ENCODE peak calls at places on chromosome 21, in eight cellular contexts. One of them, this sample, is unnamed.

GRCh38 chr21:18155508-18156193 is 89.0 kb upstream of the CHODL start:
- DNase-seq in AG08396: no peak
- DNase-seq in hepatocyte: no peak
- DNase-seq in BE2C: no peak
- DNase-seq in neural crest cell: no peak
- DNase-seq in Daoy: no peak
- DNase-seq in left cardiac atrium: no peak
- DNase-seq in fibroblast of lung: no peak
- DNase-seq in this sample: no peak

GRCh38 chr21:42751866-42752265 is 98.4 kb downstream of the PDE9A start:
- DNase-seq in AG08396: no peak
- DNase-seq in hepatocyte: no peak
- DNase-seq in BE2C: no peak
- DNase-seq in neural crest cell: no peak
- DNase-seq in Daoy: no peak
- DNase-seq in left cardiac atrium: no peak
- DNase-seq in fibroblast of lung: no peak
- DNase-seq in this sample: no peak

GRCh38 chr21:44313451-44313850 is 13.6 kb downstream of the PFKL start:
- DNase-seq in AG08396: no peak
- DNase-seq in hepatocyte: no peak
- DNase-seq in BE2C: no peak
- DNase-seq in neural crest cell: no peak
- DNase-seq in Daoy: no peak
- DNase-seq in left cardiac atrium: no peak
- DNase-seq in fibroblast of lung: no peak
- DNase-seq in this sample: no peak

GRCh38 chr21:42627527-42628289 is 25.7 kb upstream of the PDE9A start:
- DNase-seq in AG08396: no peak
- DNase-seq in hepatocyte: no peak
- DNase-seq in BE2C: no peak
- DNase-seq in neural crest cell: no peak
- DNase-seq in Daoy: no peak
- DNase-seq in left cardiac atrium: peak
- DNase-seq in fibroblast of lung: no peak
- DNase-seq in this sample: no peak

GRCh38 chr21:45629046-45629981 is 14.2 kb upstream of the PCBP3 start:
- DNase-seq in AG08396: no peak
- DNase-seq in hepatocyte: no peak
- DNase-seq in BE2C: no peak
- DNase-seq in neural crest cell: no peak
- DNase-seq in Daoy: no peak
- DNase-seq in left cardiac atrium: no peak
- DNase-seq in fibroblast of lung: no peak
- DNase-seq in this sample: no peak

GRCh38 chr21:42164064-42164789 is 54.7 kb upstream of the ABCG1 start:
- DNase-seq in AG08396: no peak
- DNase-seq in hepatocyte: peak
- DNase-seq in BE2C: peak
- DNase-seq in neural crest cell: peak
- DNase-seq in Daoy: peak
- DNase-seq in left cardiac atrium: peak
- DNase-seq in fibroblast of lung: peak
- DNase-seq in this sample: no peak

GRCh38 chr21:36065497-36066036 is 4.3 kb upstream of the CBR1 start:
- DNase-seq in AG08396: peak
- DNase-seq in hepatocyte: peak
- DNase-seq in BE2C: no peak
- DNase-seq in neural crest cell: no peak
- DNase-seq in Daoy: peak
- DNase-seq in left cardiac atrium: no peak
- DNase-seq in fibroblast of lung: peak
- DNase-seq in this sample: peak

GRCh38 chr21:36727886-36728285 is 29.0 kb downstream of the SIM2 start:
- DNase-seq in AG08396: no peak
- DNase-seq in hepatocyte: no peak
- DNase-seq in BE2C: no peak
- DNase-seq in neural crest cell: no peak
- DNase-seq in Daoy: no peak
- DNase-seq in left cardiac atrium: no peak
- DNase-seq in fibroblast of lung: no peak
- DNase-seq in this sample: no peak

GRCh38 chr21:31444061-31444460 is 100.0 kb upstream of the TIAM1 start:
- DNase-seq in AG08396: no peak
- DNase-seq in hepatocyte: peak
- DNase-seq in BE2C: no peak
- DNase-seq in neural crest cell: no peak
- DNase-seq in Daoy: no peak
- DNase-seq in left cardiac atrium: no peak
- DNase-seq in fibroblast of lung: peak
- DNase-seq in this sample: no peak

GRCh38 chr21:34574984-34575529 is 39.9 kb downstream of the RCAN1 start:
- DNase-seq in AG08396: no peak
- DNase-seq in hepatocyte: no peak
- DNase-seq in BE2C: no peak
- DNase-seq in neural crest cell: no peak
- DNase-seq in Daoy: no peak
- DNase-seq in left cardiac atrium: no peak
- DNase-seq in fibroblast of lung: no peak
- DNase-seq in this sample: no peak

GRCh38 chr21:38834725-38835124 is 29.0 kb downstream of the ETS2 start:
- DNase-seq in AG08396: no peak
- DNase-seq in hepatocyte: no peak
- DNase-seq in BE2C: no peak
- DNase-seq in neural crest cell: no peak
- DNase-seq in Daoy: no peak
- DNase-seq in left cardiac atrium: no peak
- DNase-seq in fibroblast of lung: no peak
- DNase-seq in this sample: no peak

GRCh38 chr21:45981641-45982255 is at the start of gene COL6A1:
- DNase-seq in AG08396: peak
- DNase-seq in hepatocyte: peak
- DNase-seq in BE2C: peak
- DNase-seq in neural crest cell: peak
- DNase-seq in Daoy: peak
- DNase-seq in left cardiac atrium: peak
- DNase-seq in fibroblast of lung: no peak
- DNase-seq in this sample: peak

GRCh38 chr21:46142581-46143473 is 12.6 kb downstream of the FTCD start:
- DNase-seq in AG08396: no peak
- DNase-seq in hepatocyte: no peak
- DNase-seq in BE2C: peak
- DNase-seq in neural crest cell: no peak
- DNase-seq in Daoy: no peak
- DNase-seq in left cardiac atrium: peak
- DNase-seq in fibroblast of lung: no peak
- DNase-seq in this sample: no peak

GRCh38 chr21:46205121-46205520 is 20.9 kb upstream of the SPATC1L start:
- DNase-seq in AG08396: no peak
- DNase-seq in hepatocyte: no peak
- DNase-seq in BE2C: no peak
- DNase-seq in neural crest cell: no peak
- DNase-seq in Daoy: no peak
- DNase-seq in left cardiac atrium: peak
- DNase-seq in fibroblast of lung: no peak
- DNase-seq in this sample: no peak

GRCh38 chr21:39610705-39611104 is 2.0 kb upstream of the B3GALT5 start:
- DNase-seq in AG08396: no peak
- DNase-seq in hepatocyte: no peak
- DNase-seq in BE2C: no peak
- DNase-seq in neural crest cell: no peak
- DNase-seq in Daoy: peak
- DNase-seq in left cardiac atrium: no peak
- DNase-seq in fibroblast of lung: no peak
- DNase-seq in this sample: no peak

GRCh38 chr21:29091032-29091431 is 17.6 kb upstream of the CCT8 start:
- DNase-seq in AG08396: peak
- DNase-seq in hepatocyte: no peak
- DNase-seq in BE2C: no peak
- DNase-seq in neural crest cell: no peak
- DNase-seq in Daoy: peak
- DNase-seq in left cardiac atrium: no peak
- DNase-seq in fibroblast of lung: peak
- DNase-seq in this sample: peak

GRCh38 chr21:39648879-39649278 is 36.1 kb downstream of the B3GALT5 start:
- DNase-seq in AG08396: no peak
- DNase-seq in hepatocyte: no peak
- DNase-seq in BE2C: no peak
- DNase-seq in neural crest cell: no peak
- DNase-seq in Daoy: no peak
- DNase-seq in left cardiac atrium: no peak
- DNase-seq in fibroblast of lung: no peak
- DNase-seq in this sample: no peak

GRCh38 chr21:33059319-33059894 is 10.5 kb upstream of the OLIG1 start:
- DNase-seq in AG08396: no peak
- DNase-seq in hepatocyte: peak
- DNase-seq in BE2C: no peak
- DNase-seq in neural crest cell: no peak
- DNase-seq in Daoy: no peak
- DNase-seq in left cardiac atrium: no peak
- DNase-seq in fibroblast of lung: no peak
- DNase-seq in this sample: no peak

GRCh38 chr21:42962360-42963007 is 11.9 kb upstream of the PKNOX1 start:
- DNase-seq in AG08396: no peak
- DNase-seq in hepatocyte: no peak
- DNase-seq in BE2C: no peak
- DNase-seq in neural crest cell: no peak
- DNase-seq in Daoy: no peak
- DNase-seq in left cardiac atrium: no peak
- DNase-seq in fibroblast of lung: no peak
- DNase-seq in this sample: no peak

GRCh38 chr21:35484856-35485255 is 435.8 kb upstream of the RUNX1 start:
- DNase-seq in AG08396: no peak
- DNase-seq in hepatocyte: no peak
- DNase-seq in BE2C: no peak
- DNase-seq in neural crest cell: no peak
- DNase-seq in Daoy: no peak
- DNase-seq in left cardiac atrium: no peak
- DNase-seq in fibroblast of lung: no peak
- DNase-seq in this sample: no peak

GRCh38 chr21:44748621-44749020 is 37.2 kb upstream of the TSPEAR start:
- DNase-seq in AG08396: no peak
- DNase-seq in hepatocyte: no peak
- DNase-seq in BE2C: no peak
- DNase-seq in neural crest cell: no peak
- DNase-seq in Daoy: no peak
- DNase-seq in left cardiac atrium: no peak
- DNase-seq in fibroblast of lung: no peak
- DNase-seq in this sample: no peak

GRCh38 chr21:43967981-43968380 is 44.1 kb upstream of the TRAPPC10 start:
- DNase-seq in AG08396: no peak
- DNase-seq in hepatocyte: no peak
- DNase-seq in BE2C: no peak
- DNase-seq in neural crest cell: no peak
- DNase-seq in Daoy: no peak
- DNase-seq in left cardiac atrium: no peak
- DNase-seq in fibroblast of lung: no peak
- DNase-seq in this sample: no peak

GRCh38 chr21:36079010-36079649 is 9.3 kb downstream of the CBR1 start:
- DNase-seq in AG08396: no peak
- DNase-seq in hepatocyte: no peak
- DNase-seq in BE2C: no peak
- DNase-seq in neural crest cell: no peak
- DNase-seq in Daoy: peak
- DNase-seq in left cardiac atrium: no peak
- DNase-seq in fibroblast of lung: peak
- DNase-seq in this sample: no peak

GRCh38 chr21:38505654-38506523 is 7.6 kb upstream of the ERG start:
- DNase-seq in AG08396: peak
- DNase-seq in hepatocyte: peak
- DNase-seq in BE2C: peak
- DNase-seq in neural crest cell: peak
- DNase-seq in Daoy: peak
- DNase-seq in left cardiac atrium: no peak
- DNase-seq in fibroblast of lung: peak
- DNase-seq in this sample: peak

GRCh38 chr21:42684109-42684916 is 30.9 kb downstream of the PDE9A start:
- DNase-seq in AG08396: no peak
- DNase-seq in hepatocyte: no peak
- DNase-seq in BE2C: peak
- DNase-seq in neural crest cell: no peak
- DNase-seq in Daoy: no peak
- DNase-seq in left cardiac atrium: no peak
- DNase-seq in fibroblast of lung: no peak
- DNase-seq in this sample: peak

GRCh38 chr21:46161800-46162592 is 6.6 kb upstream of the FTCD start:
- DNase-seq in AG08396: no peak
- DNase-seq in hepatocyte: peak
- DNase-seq in BE2C: peak
- DNase-seq in neural crest cell: no peak
- DNase-seq in Daoy: peak
- DNase-seq in left cardiac atrium: no peak
- DNase-seq in fibroblast of lung: no peak
- DNase-seq in this sample: no peak

GRCh38 chr21:45219517-45219916 is 68.2 kb downstream of the POFUT2 start:
- DNase-seq in AG08396: no peak
- DNase-seq in hepatocyte: no peak
- DNase-seq in BE2C: no peak
- DNase-seq in neural crest cell: no peak
- DNase-seq in Daoy: no peak
- DNase-seq in left cardiac atrium: no peak
- DNase-seq in fibroblast of lung: no peak
- DNase-seq in this sample: no peak

GRCh38 chr21:46082638-46083270 is 15.2 kb upstream of the COL6A2 start:
- DNase-seq in AG08396: no peak
- DNase-seq in hepatocyte: no peak
- DNase-seq in BE2C: no peak
- DNase-seq in neural crest cell: no peak
- DNase-seq in Daoy: no peak
- DNase-seq in left cardiac atrium: no peak
- DNase-seq in fibroblast of lung: no peak
- DNase-seq in this sample: no peak

GRCh38 chr21:41612674-41613250 is 104.8 kb upstream of the TMPRSS2 start:
- DNase-seq in AG08396: peak
- DNase-seq in hepatocyte: peak
- DNase-seq in BE2C: peak
- DNase-seq in neural crest cell: peak
- DNase-seq in Daoy: peak
- DNase-seq in left cardiac atrium: peak
- DNase-seq in fibroblast of lung: peak
- DNase-seq in this sample: peak

GRCh38 chr21:43681650-43682049 is 22.3 kb downstream of the RRP1B start:
- DNase-seq in AG08396: no peak
- DNase-seq in hepatocyte: no peak
- DNase-seq in BE2C: no peak
- DNase-seq in neural crest cell: no peak
- DNase-seq in Daoy: no peak
- DNase-seq in left cardiac atrium: no peak
- DNase-seq in fibroblast of lung: no peak
- DNase-seq in this sample: no peak

GRCh38 chr21:31946236-31946635 is 73.4 kb downstream of the HUNK start:
- DNase-seq in AG08396: no peak
- DNase-seq in hepatocyte: no peak
- DNase-seq in BE2C: no peak
- DNase-seq in neural crest cell: no peak
- DNase-seq in Daoy: peak
- DNase-seq in left cardiac atrium: no peak
- DNase-seq in fibroblast of lung: no peak
- DNase-seq in this sample: no peak